ENCODE peak calls at places on chromosomes 6 and 20, in ten cellular contexts. One of them, this sample, is unnamed.

GRCh38 chr6:158270389-158271127 is 41.7 kb upstream of the TULP4 start:
- DNase-seq in stimulated activated CD4-positive, alpha-beta T cell treated with anti-CD3 and anti-CD28 coated beads, TNF-alpha, amount 100 ng/mL, for 24 hours: no peak
- DNase-seq in stimulated activated naive CD4-positive, alpha-beta T cell treated with Interleukin-2 at 50 U/mL for 16 hours: peak; percentile 13
- DNase-seq in hippocampal formation: no peak
- DNase-seq in LNCaP clone FGC: no peak
- DNase-seq in fibroblast of pulmonary artery: no peak
- DNase-seq in cardiac fibroblast: no peak
- DNase-seq in keratinocyte: no peak
- DNase-seq in Right ventricle myocardium inferior: no peak
- DNase-seq in stimulated activated CD8-positive, alpha-beta memory T cell treated with anti-CD3 and anti-CD28 coated beads, Interleukin-2, amount 100 ng/mL, for 1 hour: no peak
- DNase-seq in this sample: no peak

GRCh38 chr20:30912006-30912660 is 345.3 kb upstream of the DEFB115 start:
- DNase-seq in keratinocyte: no peak
- DNase-seq in hippocampal formation: no peak
- DNase-seq in stimulated activated CD8-positive, alpha-beta memory T cell treated with anti-CD3 and anti-CD28 coated beads, Interleukin-2, amount 100 ng/mL, for 1 hour: no peak
- DNase-seq in Right ventricle myocardium inferior: no peak
- DNase-seq in LNCaP clone FGC: peak; percentile 0
- DNase-seq in fibroblast of pulmonary artery: peak; percentile 14
- DNase-seq in stimulated activated CD4-positive, alpha-beta T cell treated with anti-CD3 and anti-CD28 coated beads, TNF-alpha, amount 100 ng/mL, for 24 hours: no peak
- DNase-seq in cardiac fibroblast: peak; percentile 60
- DNase-seq in stimulated activated naive CD4-positive, alpha-beta T cell treated with Interleukin-2 at 50 U/mL for 16 hours: no peak
- DNase-seq in this sample: no peak

GRCh38 chr20:50670126-50670862 is 21.0 kb downstream of the RIPOR3 start:
- DNase-seq in stimulated activated CD4-positive, alpha-beta T cell treated with anti-CD3 and anti-CD28 coated beads, TNF-alpha, amount 100 ng/mL, for 24 hours: no peak
- DNase-seq in LNCaP clone FGC: no peak
- DNase-seq in cardiac fibroblast: no peak
- DNase-seq in hippocampal formation: no peak
- DNase-seq in stimulated activated naive CD4-positive, alpha-beta T cell treated with Interleukin-2 at 50 U/mL for 16 hours: no peak
- DNase-seq in keratinocyte: peak; percentile 71
- DNase-seq in stimulated activated CD8-positive, alpha-beta memory T cell treated with anti-CD3 and anti-CD28 coated beads, Interleukin-2, amount 100 ng/mL, for 1 hour: no peak
- DNase-seq in fibroblast of pulmonary artery: no peak
- DNase-seq in Right ventricle myocardium inferior: no peak
- DNase-seq in this sample: no peak

GRCh38 chr20:6044102-6044501 is 9.8 kb downstream of the LRRN4 start:
- DNase-seq in stimulated activated CD4-positive, alpha-beta T cell treated with anti-CD3 and anti-CD28 coated beads, TNF-alpha, amount 100 ng/mL, for 24 hours: no peak
- DNase-seq in fibroblast of pulmonary artery: no peak
- DNase-seq in LNCaP clone FGC: no peak
- DNase-seq in hippocampal formation: no peak
- DNase-seq in Right ventricle myocardium inferior: no peak
- DNase-seq in cardiac fibroblast: no peak
- DNase-seq in stimulated activated naive CD4-positive, alpha-beta T cell treated with Interleukin-2 at 50 U/mL for 16 hours: no peak
- DNase-seq in keratinocyte: no peak
- DNase-seq in stimulated activated CD8-positive, alpha-beta memory T cell treated with anti-CD3 and anti-CD28 coated beads, Interleukin-2, amount 100 ng/mL, for 1 hour: no peak
- DNase-seq in this sample: no peak

GRCh38 chr6:158910484-158911075 is 89.4 kb downstream of the RSPH3 start:
- DNase-seq in stimulated activated CD4-positive, alpha-beta T cell treated with anti-CD3 and anti-CD28 coated beads, TNF-alpha, amount 100 ng/mL, for 24 hours: no peak
- DNase-seq in fibroblast of pulmonary artery: no peak
- DNase-seq in stimulated activated CD8-positive, alpha-beta memory T cell treated with anti-CD3 and anti-CD28 coated beads, Interleukin-2, amount 100 ng/mL, for 1 hour: no peak
- DNase-seq in cardiac fibroblast: no peak
- DNase-seq in LNCaP clone FGC: peak; percentile 28
- DNase-seq in hippocampal formation: peak; percentile 44
- DNase-seq in stimulated activated naive CD4-positive, alpha-beta T cell treated with Interleukin-2 at 50 U/mL for 16 hours: no peak
- DNase-seq in Right ventricle myocardium inferior: no peak
- DNase-seq in keratinocyte: no peak
- DNase-seq in this sample: no peak

GRCh38 chr20:43409041-43409913 is 48.4 kb upstream of the SRSF6 start:
- DNase-seq in keratinocyte: no peak
- DNase-seq in fibroblast of pulmonary artery: peak; percentile 73
- DNase-seq in cardiac fibroblast: peak; percentile 65
- DNase-seq in LNCaP clone FGC: peak; percentile 14
- DNase-seq in stimulated activated naive CD4-positive, alpha-beta T cell treated with Interleukin-2 at 50 U/mL for 16 hours: no peak
- DNase-seq in Right ventricle myocardium inferior: no peak
- DNase-seq in stimulated activated CD4-positive, alpha-beta T cell treated with anti-CD3 and anti-CD28 coated beads, TNF-alpha, amount 100 ng/mL, for 24 hours: no peak
- DNase-seq in stimulated activated CD8-positive, alpha-beta memory T cell treated with anti-CD3 and anti-CD28 coated beads, Interleukin-2, amount 100 ng/mL, for 1 hour: no peak
- DNase-seq in hippocampal formation: no peak
- DNase-seq in this sample: no peak

GRCh38 chr6:70221025-70221714 is 81.7 kb downstream of the COL9A1 start:
- DNase-seq in hippocampal formation: peak; percentile 44
- DNase-seq in Right ventricle myocardium inferior: no peak
- DNase-seq in stimulated activated naive CD4-positive, alpha-beta T cell treated with Interleukin-2 at 50 U/mL for 16 hours: no peak
- DNase-seq in fibroblast of pulmonary artery: peak; percentile 42
- DNase-seq in LNCaP clone FGC: no peak
- DNase-seq in keratinocyte: no peak
- DNase-seq in cardiac fibroblast: peak; percentile 52
- DNase-seq in stimulated activated CD4-positive, alpha-beta T cell treated with anti-CD3 and anti-CD28 coated beads, TNF-alpha, amount 100 ng/mL, for 24 hours: no peak
- DNase-seq in stimulated activated CD8-positive, alpha-beta memory T cell treated with anti-CD3 and anti-CD28 coated beads, Interleukin-2, amount 100 ng/mL, for 1 hour: no peak
- DNase-seq in this sample: no peak

GRCh38 chr20:38171301-38172010 is 6.4 kb upstream of the TGM2 start:
- DNase-seq in stimulated activated CD4-positive, alpha-beta T cell treated with anti-CD3 and anti-CD28 coated beads, TNF-alpha, amount 100 ng/mL, for 24 hours: no peak
- DNase-seq in fibroblast of pulmonary artery: no peak
- DNase-seq in stimulated activated CD8-positive, alpha-beta memory T cell treated with anti-CD3 and anti-CD28 coated beads, Interleukin-2, amount 100 ng/mL, for 1 hour: no peak
- DNase-seq in Right ventricle myocardium inferior: no peak
- DNase-seq in stimulated activated naive CD4-positive, alpha-beta T cell treated with Interleukin-2 at 50 U/mL for 16 hours: no peak
- DNase-seq in LNCaP clone FGC: no peak
- DNase-seq in keratinocyte: no peak
- DNase-seq in cardiac fibroblast: peak; percentile 43
- DNase-seq in hippocampal formation: no peak
- DNase-seq in this sample: no peak

GRCh38 chr6:28104392-28105250 is 19.8 kb upstream of the ZSCAN16 start:
- DNase-seq in stimulated activated CD4-positive, alpha-beta T cell treated with anti-CD3 and anti-CD28 coated beads, TNF-alpha, amount 100 ng/mL, for 24 hours: peak; percentile 63
- DNase-seq in LNCaP clone FGC: peak; percentile 30
- DNase-seq in fibroblast of pulmonary artery: peak; percentile 77
- DNase-seq in hippocampal formation: peak; percentile 73
- DNase-seq in keratinocyte: no peak
- DNase-seq in stimulated activated CD8-positive, alpha-beta memory T cell treated with anti-CD3 and anti-CD28 coated beads, Interleukin-2, amount 100 ng/mL, for 1 hour: peak; percentile 75
- DNase-seq in cardiac fibroblast: peak; percentile 68
- DNase-seq in Right ventricle myocardium inferior: peak; percentile 90
- DNase-seq in stimulated activated naive CD4-positive, alpha-beta T cell treated with Interleukin-2 at 50 U/mL for 16 hours: peak; percentile 74
- DNase-seq in this sample: peak; percentile 39

GRCh38 chr20:31608256-31608980 is 3.3 kb downstream of the ID1 start:
- DNase-seq in hippocampal formation: no peak
- DNase-seq in fibroblast of pulmonary artery: peak; percentile 85
- DNase-seq in LNCaP clone FGC: no peak
- DNase-seq in stimulated activated naive CD4-positive, alpha-beta T cell treated with Interleukin-2 at 50 U/mL for 16 hours: no peak
- DNase-seq in stimulated activated CD4-positive, alpha-beta T cell treated with anti-CD3 and anti-CD28 coated beads, TNF-alpha, amount 100 ng/mL, for 24 hours: no peak
- DNase-seq in stimulated activated CD8-positive, alpha-beta memory T cell treated with anti-CD3 and anti-CD28 coated beads, Interleukin-2, amount 100 ng/mL, for 1 hour: no peak
- DNase-seq in keratinocyte: no peak
- DNase-seq in Right ventricle myocardium inferior: peak; percentile 79
- DNase-seq in cardiac fibroblast: peak; percentile 66
- DNase-seq in this sample: no peak

GRCh38 chr20:62149532-62150235 is 6.1 kb downstream of the SS18L1 start:
- DNase-seq in keratinocyte: peak; percentile 58
- DNase-seq in fibroblast of pulmonary artery: peak; percentile 33
- DNase-seq in stimulated activated CD8-positive, alpha-beta memory T cell treated with anti-CD3 and anti-CD28 coated beads, Interleukin-2, amount 100 ng/mL, for 1 hour: no peak
- DNase-seq in hippocampal formation: no peak
- DNase-seq in LNCaP clone FGC: no peak
- DNase-seq in stimulated activated CD4-positive, alpha-beta T cell treated with anti-CD3 and anti-CD28 coated beads, TNF-alpha, amount 100 ng/mL, for 24 hours: no peak
- DNase-seq in Right ventricle myocardium inferior: peak; percentile 1
- DNase-seq in cardiac fibroblast: no peak
- DNase-seq in stimulated activated naive CD4-positive, alpha-beta T cell treated with Interleukin-2 at 50 U/mL for 16 hours: no peak
- DNase-seq in this sample: no peak

GRCh38 chr6:156413156-156413555 is 364.0 kb upstream of the ARID1B start:
- DNase-seq in LNCaP clone FGC: no peak
- DNase-seq in stimulated activated CD8-positive, alpha-beta memory T cell treated with anti-CD3 and anti-CD28 coated beads, Interleukin-2, amount 100 ng/mL, for 1 hour: no peak
- DNase-seq in hippocampal formation: no peak
- DNase-seq in keratinocyte: no peak
- DNase-seq in stimulated activated naive CD4-positive, alpha-beta T cell treated with Interleukin-2 at 50 U/mL for 16 hours: no peak
- DNase-seq in cardiac fibroblast: peak; percentile 32
- DNase-seq in Right ventricle myocardium inferior: no peak
- DNase-seq in fibroblast of pulmonary artery: peak; percentile 20
- DNase-seq in stimulated activated CD4-positive, alpha-beta T cell treated with anti-CD3 and anti-CD28 coated beads, TNF-alpha, amount 100 ng/mL, for 24 hours: no peak
- DNase-seq in this sample: no peak

GRCh38 chr20:51022803-51023616 is at the start of gene KCNG1:
- DNase-seq in cardiac fibroblast: peak; percentile 67
- DNase-seq in stimulated activated naive CD4-positive, alpha-beta T cell treated with Interleukin-2 at 50 U/mL for 16 hours: peak; percentile 49
- DNase-seq in keratinocyte: no peak
- DNase-seq in hippocampal formation: no peak
- DNase-seq in Right ventricle myocardium inferior: peak; percentile 74
- DNase-seq in LNCaP clone FGC: peak; percentile 41
- DNase-seq in stimulated activated CD8-positive, alpha-beta memory T cell treated with anti-CD3 and anti-CD28 coated beads, Interleukin-2, amount 100 ng/mL, for 1 hour: no peak
- DNase-seq in stimulated activated CD4-positive, alpha-beta T cell treated with anti-CD3 and anti-CD28 coated beads, TNF-alpha, amount 100 ng/mL, for 24 hours: peak; percentile 6
- DNase-seq in fibroblast of pulmonary artery: peak; percentile 69
- DNase-seq in this sample: no peak

GRCh38 chr20:38342196-38342595 is 4.1 kb upstream of the LBP start:
- DNase-seq in hippocampal formation: no peak
- DNase-seq in fibroblast of pulmonary artery: no peak
- DNase-seq in keratinocyte: no peak
- DNase-seq in cardiac fibroblast: no peak
- DNase-seq in stimulated activated CD4-positive, alpha-beta T cell treated with anti-CD3 and anti-CD28 coated beads, TNF-alpha, amount 100 ng/mL, for 24 hours: no peak
- DNase-seq in stimulated activated CD8-positive, alpha-beta memory T cell treated with anti-CD3 and anti-CD28 coated beads, Interleukin-2, amount 100 ng/mL, for 1 hour: no peak
- DNase-seq in stimulated activated naive CD4-positive, alpha-beta T cell treated with Interleukin-2 at 50 U/mL for 16 hours: no peak
- DNase-seq in LNCaP clone FGC: no peak
- DNase-seq in Right ventricle myocardium inferior: no peak
- DNase-seq in this sample: no peak

GRCh38 chr6:30981942-30982772 is 1.4 kb upstream of the MUC21 start:
- DNase-seq in keratinocyte: no peak
- DNase-seq in fibroblast of pulmonary artery: peak; percentile 79
- DNase-seq in stimulated activated naive CD4-positive, alpha-beta T cell treated with Interleukin-2 at 50 U/mL for 16 hours: no peak
- DNase-seq in stimulated activated CD8-positive, alpha-beta memory T cell treated with anti-CD3 and anti-CD28 coated beads, Interleukin-2, amount 100 ng/mL, for 1 hour: no peak
- DNase-seq in hippocampal formation: no peak
- DNase-seq in cardiac fibroblast: peak; percentile 76
- DNase-seq in LNCaP clone FGC: peak; percentile 31
- DNase-seq in Right ventricle myocardium inferior: no peak
- DNase-seq in stimulated activated CD4-positive, alpha-beta T cell treated with anti-CD3 and anti-CD28 coated beads, TNF-alpha, amount 100 ng/mL, for 24 hours: no peak
- DNase-seq in this sample: no peak

GRCh38 chr6:123127807-123128206 is 131.8 kb downstream of the CLVS2 start:
- DNase-seq in LNCaP clone FGC: no peak
- DNase-seq in hippocampal formation: no peak
- DNase-seq in stimulated activated CD4-positive, alpha-beta T cell treated with anti-CD3 and anti-CD28 coated beads, TNF-alpha, amount 100 ng/mL, for 24 hours: no peak
- DNase-seq in Right ventricle myocardium inferior: no peak
- DNase-seq in fibroblast of pulmonary artery: no peak
- DNase-seq in stimulated activated naive CD4-positive, alpha-beta T cell treated with Interleukin-2 at 50 U/mL for 16 hours: no peak
- DNase-seq in cardiac fibroblast: peak; percentile 27
- DNase-seq in stimulated activated CD8-positive, alpha-beta memory T cell treated with anti-CD3 and anti-CD28 coated beads, Interleukin-2, amount 100 ng/mL, for 1 hour: no peak
- DNase-seq in keratinocyte: no peak
- DNase-seq in this sample: no peak

GRCh38 chr20:40144581-40144980 is 544.5 kb downstream of the MAFB start:
- DNase-seq in fibroblast of pulmonary artery: no peak
- DNase-seq in stimulated activated CD4-positive, alpha-beta T cell treated with anti-CD3 and anti-CD28 coated beads, TNF-alpha, amount 100 ng/mL, for 24 hours: no peak
- DNase-seq in cardiac fibroblast: no peak
- DNase-seq in hippocampal formation: no peak
- DNase-seq in LNCaP clone FGC: no peak
- DNase-seq in stimulated activated naive CD4-positive, alpha-beta T cell treated with Interleukin-2 at 50 U/mL for 16 hours: no peak
- DNase-seq in keratinocyte: no peak
- DNase-seq in stimulated activated CD8-positive, alpha-beta memory T cell treated with anti-CD3 and anti-CD28 coated beads, Interleukin-2, amount 100 ng/mL, for 1 hour: no peak
- DNase-seq in Right ventricle myocardium inferior: no peak
- DNase-seq in this sample: no peak

GRCh38 chr6:10099086-10099499 is 315.8 kb downstream of the TFAP2A start:
- DNase-seq in fibroblast of pulmonary artery: no peak
- DNase-seq in hippocampal formation: no peak
- DNase-seq in LNCaP clone FGC: no peak
- DNase-seq in Right ventricle myocardium inferior: no peak
- DNase-seq in cardiac fibroblast: no peak
- DNase-seq in stimulated activated CD4-positive, alpha-beta T cell treated with anti-CD3 and anti-CD28 coated beads, TNF-alpha, amount 100 ng/mL, for 24 hours: no peak
- DNase-seq in stimulated activated naive CD4-positive, alpha-beta T cell treated with Interleukin-2 at 50 U/mL for 16 hours: no peak
- DNase-seq in stimulated activated CD8-positive, alpha-beta memory T cell treated with anti-CD3 and anti-CD28 coated beads, Interleukin-2, amount 100 ng/mL, for 1 hour: no peak
- DNase-seq in keratinocyte: no peak
- DNase-seq in this sample: no peak

GRCh38 chr6:112253842-112254816 is at the start of gene LAMA4:
- DNase-seq in LNCaP clone FGC: no peak
- DNase-seq in cardiac fibroblast: peak; percentile 73
- DNase-seq in stimulated activated naive CD4-positive, alpha-beta T cell treated with Interleukin-2 at 50 U/mL for 16 hours: no peak
- DNase-seq in keratinocyte: no peak
- DNase-seq in hippocampal formation: no peak
- DNase-seq in stimulated activated CD4-positive, alpha-beta T cell treated with anti-CD3 and anti-CD28 coated beads, TNF-alpha, amount 100 ng/mL, for 24 hours: no peak
- DNase-seq in stimulated activated CD8-positive, alpha-beta memory T cell treated with anti-CD3 and anti-CD28 coated beads, Interleukin-2, amount 100 ng/mL, for 1 hour: no peak
- DNase-seq in Right ventricle myocardium inferior: peak; percentile 85
- DNase-seq in fibroblast of pulmonary artery: peak; percentile 88
- DNase-seq in this sample: no peak

GRCh38 chr6:20709451-20709850 is 175.2 kb downstream of the CDKAL1 start:
- DNase-seq in hippocampal formation: no peak
- DNase-seq in stimulated activated naive CD4-positive, alpha-beta T cell treated with Interleukin-2 at 50 U/mL for 16 hours: no peak
- DNase-seq in fibroblast of pulmonary artery: peak; percentile 45
- DNase-seq in keratinocyte: no peak
- DNase-seq in stimulated activated CD8-positive, alpha-beta memory T cell treated with anti-CD3 and anti-CD28 coated beads, Interleukin-2, amount 100 ng/mL, for 1 hour: no peak
- DNase-seq in LNCaP clone FGC: no peak
- DNase-seq in Right ventricle myocardium inferior: no peak
- DNase-seq in cardiac fibroblast: peak; percentile 29
- DNase-seq in stimulated activated CD4-positive, alpha-beta T cell treated with anti-CD3 and anti-CD28 coated beads, TNF-alpha, amount 100 ng/mL, for 24 hours: no peak
- DNase-seq in this sample: no peak

GRCh38 chr20:37559312-37560027 is 31.8 kb upstream of the BLCAP start:
- DNase-seq in fibroblast of pulmonary artery: no peak
- DNase-seq in stimulated activated CD4-positive, alpha-beta T cell treated with anti-CD3 and anti-CD28 coated beads, TNF-alpha, amount 100 ng/mL, for 24 hours: no peak
- DNase-seq in hippocampal formation: no peak
- DNase-seq in cardiac fibroblast: no peak
- DNase-seq in stimulated activated naive CD4-positive, alpha-beta T cell treated with Interleukin-2 at 50 U/mL for 16 hours: no peak
- DNase-seq in LNCaP clone FGC: no peak
- DNase-seq in keratinocyte: no peak
- DNase-seq in Right ventricle myocardium inferior: no peak
- DNase-seq in stimulated activated CD8-positive, alpha-beta memory T cell treated with anti-CD3 and anti-CD28 coated beads, Interleukin-2, amount 100 ng/mL, for 1 hour: no peak
- DNase-seq in this sample: no peak

GRCh38 chr6:154241570-154241969 is 115.0 kb downstream of the IPCEF1 start:
- DNase-seq in hippocampal formation: no peak
- DNase-seq in LNCaP clone FGC: no peak
- DNase-seq in stimulated activated CD4-positive, alpha-beta T cell treated with anti-CD3 and anti-CD28 coated beads, TNF-alpha, amount 100 ng/mL, for 24 hours: no peak
- DNase-seq in fibroblast of pulmonary artery: no peak
- DNase-seq in Right ventricle myocardium inferior: no peak
- DNase-seq in cardiac fibroblast: no peak
- DNase-seq in stimulated activated naive CD4-positive, alpha-beta T cell treated with Interleukin-2 at 50 U/mL for 16 hours: no peak
- DNase-seq in keratinocyte: no peak
- DNase-seq in stimulated activated CD8-positive, alpha-beta memory T cell treated with anti-CD3 and anti-CD28 coated beads, Interleukin-2, amount 100 ng/mL, for 1 hour: no peak
- DNase-seq in this sample: no peak

This sample was measured in esophagus squamous epithelium.